ENCODE peak calls at places on chromosomes 16 and 17, in four cellular contexts. W is H1; X is iPS DF 6.9; B is activated CD4-positive, alpha-beta T cell treated with anti-CD3 and anti-CD28 coated beads for 24 hours. M is an unnamed sample.

GRCh38 chr17:20225162-20226115 is 216.3 kb downstream of the SPECC1 start:
- DNase-seq in W (no peak), X (no peak), B (no peak), M (no peak)

GRCh38 chr17:72812823-72813222 is 279.7 kb downstream of the SLC39A11 start:
- DNase-seq in W (no peak), X (no peak), B (no peak), M (no peak)

GRCh38 chr16:11356573-11357331 is 11.5 kb downstream of the RMI2 start:
- DNase-seq in W (peak), X (peak), B (no peak), M (no peak)

GRCh38 chr17:75504347-75505151 is 10.8 kb downstream of the CASKIN2 start:
- DNase-seq in W (no peak), X (no peak), B (no peak), M (no peak)

GRCh38 chr16:31714899-31715504 is 158.6 kb upstream of the ZNF267 start:
- DNase-seq in W (no peak), X (no peak), B (no peak), M (no peak)

GRCh38 chr17:81991684-81992513 is 14.5 kb downstream of the ASPSCR1 start:
- DNase-seq in W (no peak), X (no peak), B (no peak), M (no peak)

GRCh38 chr16:79628501-79628975 is 28.0 kb upstream of the MAF start:
- DNase-seq in W (no peak), X (no peak), B (peak), M (no peak)

GRCh38 chr16:50323335-50324011 is 45.3 kb downstream of the BRD7 start:
- DNase-seq in W (no peak), X (no peak), B (no peak), M (no peak)

GRCh38 chr17:73365934-73366623 is 54.3 kb upstream of the CDC42EP4 start:
- DNase-seq in W (no peak), X (no peak), B (no peak), M (no peak)

GRCh38 chr17:2400474-2400866 is 390 bp downstream of the MNT start:
- DNase-seq in W (no peak), X (no peak), B (peak), M (no peak)

GRCh38 chr16:442976-443375 is 17.5 kb downstream of the RAB11FIP3 start:
- DNase-seq in W (no peak), X (no peak), B (no peak), M (no peak)

GRCh38 chr17:44389723-44390202 is 314 bp upstream of the ITGA2B start:
- DNase-seq in W (no peak), X (no peak), B (no peak), M (no peak)

GRCh38 chr16:10859020-10859419 is 18.0 kb upstream of the CIITA start:
- DNase-seq in W (no peak), X (no peak), B (no peak), M (no peak)

GRCh38 chr17:43634681-43635125 is 27.0 kb downstream of the MEOX1 start:
- DNase-seq in W (no peak), X (no peak), B (no peak), M (no peak)

GRCh38 chr16:27600386-27600785 is 50.4 kb downstream of the KATNIP start:
- DNase-seq in W (no peak), X (no peak), B (no peak), M (no peak)

GRCh38 chr17:20028436-20028835 is 19.3 kb downstream of the SPECC1 start:
- DNase-seq in W (no peak), X (no peak), B (no peak), M (no peak)

GRCh38 chr17:78774956-78775571 is 7.0 kb downstream of the CYTH1 start:
- DNase-seq in W (no peak), X (no peak), B (peak), M (no peak)

GRCh38 chr17:19440421-19440820 is 29.4 kb downstream of the RNF112 start:
- DNase-seq in W (no peak), X (no peak), B (no peak), M (no peak)

GRCh38 chr17:2174471-2175293 is 119.8 kb downstream of the HIC1 start:
- DNase-seq in W (no peak), X (no peak), B (no peak), M (no peak)

GRCh38 chr16:55543470-55543869 is 23.0 kb upstream of the CAPNS2 start:
- DNase-seq in W (no peak), X (no peak), B (no peak), M (no peak)

GRCh38 chr16:82603784-82604411 is 22.9 kb upstream of the CDH13 start:
- DNase-seq in W (no peak), X (no peak), B (no peak), M (no peak)

M was measured in iPS DF 19.7.